ENCODE peak calls at places on chromosomes 7 and 10, in four cellular contexts. U, T, E and C are unnamed samples.

GRCh38 chr10:52526251-52526823 is 212.3 kb downstream of the DKK1 start:
- DNase-seq in U (no peak), E (peak), T (no peak), C (peak)

GRCh38 chr7:28767356-28767755 is 190.8 kb downstream of the TRIL start:
- DNase-seq in T (no peak), U (no peak), E (peak), C (no peak)

GRCh38 chr10:63887026-63887589 is 365.9 kb downstream of the REEP3 start:
- DNase-seq in T (no peak), U (no peak), E (no peak), C (no peak)

GRCh38 chr7:142961973-142962913 is at the start of gene KEL:
- DNase-seq in E (no peak), U (no peak), T (no peak), C (no peak)

GRCh38 chr7:148262721-148263229 is 327.8 kb upstream of the C7orf33 start:
- DNase-seq in E (peak), T (peak), U (peak), C (peak)

GRCh38 chr10:6398419-6398818 is 181.7 kb downstream of the PRKCQ start:
- DNase-seq in U (no peak), E (no peak), T (no peak), C (no peak)

GRCh38 chr7:157750291-157750690 is 413.5 kb downstream of the DNAJB6 start:
- DNase-seq in E (no peak), U (no peak), T (no peak), C (no peak)

GRCh38 chr10:125190961-125191360 is 30.6 kb upstream of the CTBP2 start:
- DNase-seq in U (no peak), E (no peak), T (no peak), C (no peak)

GRCh38 chr7:3089493-3089892 is 45.8 kb upstream of the CARD11 start:
- DNase-seq in E (peak), U (peak), T (no peak), C (peak)

GRCh38 chr7:87219545-87220025 is at the start of gene TMEM243:
- DNase-seq in E (peak), T (peak), U (peak), C (peak)

GRCh38 chr10:30320248-30320647 is 28.8 kb downstream of the MTPAP start:
- DNase-seq in U (no peak), T (no peak), E (no peak), C (no peak)

GRCh38 chr7:137345799-137346449 is 2.4 kb upstream of the PTN start:
- DNase-seq in E (no peak), T (no peak), U (no peak), C (no peak)

GRCh38 chr10:104117839-104118323 is 4.1 kb upstream of the SFR1 start:
- DNase-seq in U (no peak), T (peak), E (peak), C (peak)

GRCh38 chr10:8913720-8914119 is 859.2 kb downstream of the GATA3 start:
- DNase-seq in U (no peak), T (no peak), E (peak), C (no peak)

GRCh38 chr10:24989867-24990266 is 26.1 kb downstream of the ENKUR start:
- DNase-seq in E (peak), T (no peak), U (no peak), C (peak)

GRCh38 chr7:7861211-7861633 is 107.4 kb upstream of the GLCCI1 start:
- DNase-seq in U (peak), T (no peak), E (peak), C (peak)

GRCh38 chr7:84210301-84210700 is 15.7 kb upstream of the SEMA3A start:
- DNase-seq in U (no peak), E (no peak), T (no peak), C (no peak)

GRCh38 chr7:157576415-157576814 is 239.6 kb downstream of the DNAJB6 start:
- DNase-seq in E (no peak), U (no peak), T (no peak), C (no peak)

GRCh38 chr7:601573-602340 is 82.1 kb upstream of the PDGFA start:
- DNase-seq in T (peak), U (no peak), E (peak), C (peak)

GRCh38 chr10:90007226-90007625 is 305.8 kb downstream of the KIF20B start:
- DNase-seq in E (no peak), U (no peak), T (no peak), C (peak)

GRCh38 chr10:104299031-104299904 is 30.3 kb downstream of the GSTO2 start:
- DNase-seq in U (peak), T (no peak), E (peak), C (peak)

GRCh38 chr10:30062582-30062981 is 3.2 kb upstream of the JCAD start:
- DNase-seq in T (no peak), U (no peak), E (no peak), C (no peak)

GRCh38 chr7:159165352-159165751 is 20.7 kb upstream of the VIPR2 start:
- DNase-seq in E (no peak), U (no peak), T (no peak), C (no peak)

GRCh38 chr10:79445217-79445707 is at the start of gene ZCCHC24:
- DNase-seq in T (peak), E (peak), U (no peak), C (peak)

GRCh38 chr7:128217972-128218652 is 23.0 kb upstream of the LEP start:
- DNase-seq in E (no peak), U (no peak), T (no peak), C (no peak)

GRCh38 chr7:74023037-74023436 is 4.9 kb upstream of the ELN start:
- DNase-seq in T (no peak), U (peak), E (peak), C (peak)

GRCh38 chr10:3042589-3042988 is 24.8 kb upstream of the PFKP start:
- DNase-seq in T (no peak), E (no peak), U (no peak), C (no peak)

GRCh38 chr10:3046941-3047621 is 20.3 kb upstream of the PFKP start:
- DNase-seq in U (no peak), E (no peak), T (no peak), C (peak)

GRCh38 chr10:3045471-3046209 is 21.7 kb upstream of the PFKP start:
- DNase-seq in E (peak), T (peak), U (peak), C (peak)

GRCh38 chr10:3046210-3046779 is 21.1 kb upstream of the PFKP start:
- DNase-seq in T (no peak), U (no peak), E (no peak), C (no peak)

GRCh38 chr10:3043512-3044368 is 23.6 kb upstream of the PFKP start:
- DNase-seq in U (peak), T (peak), E (peak), C (peak)
- TF ChIP-seq CTCF in U (peak), T (peak), E (peak), C (peak)

GRCh38 chr10:26413375-26413774 is 24.8 kb upstream of the APBB1IP start:
- DNase-seq in E (no peak), T (no peak), U (no peak), C (no peak)

GRCh38 chr10:26410356-26410755 is 27.8 kb upstream of the APBB1IP start:
- DNase-seq in T (no peak), E (no peak), U (no peak), C (no peak)

GRCh38 chr10:26407406-26407969 is 30.7 kb upstream of the APBB1IP start:
- DNase-seq in E (no peak), T (no peak), U (peak), C (peak)

GRCh38 chr10:26412932-26413331 is 25.2 kb upstream of the APBB1IP start:
- DNase-seq in E (no peak), U (no peak), T (no peak), C (no peak)

DNA sequence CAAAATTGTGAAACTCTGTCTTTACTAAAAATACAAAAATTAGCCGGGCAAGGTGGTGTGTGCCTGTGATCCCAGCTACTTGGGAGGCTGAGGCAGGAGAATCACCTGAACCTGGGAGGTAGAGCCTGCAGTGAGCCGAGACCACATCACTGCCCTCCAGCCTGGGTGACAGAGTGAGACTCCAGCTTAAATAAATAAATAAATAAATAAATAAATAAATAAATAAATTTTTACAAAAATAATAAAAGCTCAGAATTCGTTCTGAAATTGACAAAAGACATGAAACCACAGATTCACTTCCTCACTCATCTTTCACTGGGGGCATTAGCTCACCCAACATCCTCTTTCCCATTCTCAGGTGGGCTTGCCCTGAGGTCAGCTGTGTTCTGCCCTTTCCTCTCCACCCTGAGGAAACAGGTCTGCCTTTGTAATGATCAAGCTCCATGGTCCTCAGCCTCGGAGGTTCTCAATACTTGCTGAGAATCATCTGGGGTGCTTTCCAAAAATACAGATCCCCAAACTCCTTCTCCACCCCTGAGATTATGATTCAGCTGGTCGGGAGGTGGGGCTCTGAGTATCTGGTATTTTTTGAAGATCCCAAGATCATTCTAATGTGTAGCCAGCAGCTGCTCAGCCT is 29.2 kb upstream of the APBB1IP start:
- DNase-seq in T (no peak), U (no peak), E (no peak), C (no peak)
- TF ChIP-seq CTCF in T (no peak), U (no peak), E (no peak), C (no peak)

GRCh38 chr10:71912431-71912830 is 51.8 kb upstream of the CHST3 start:
- DNase-seq in U (no peak), T (no peak), E (no peak), C (no peak)
- TF ChIP-seq CTCF in U (peak), T (no peak), E (peak), C (no peak)

DNA sequence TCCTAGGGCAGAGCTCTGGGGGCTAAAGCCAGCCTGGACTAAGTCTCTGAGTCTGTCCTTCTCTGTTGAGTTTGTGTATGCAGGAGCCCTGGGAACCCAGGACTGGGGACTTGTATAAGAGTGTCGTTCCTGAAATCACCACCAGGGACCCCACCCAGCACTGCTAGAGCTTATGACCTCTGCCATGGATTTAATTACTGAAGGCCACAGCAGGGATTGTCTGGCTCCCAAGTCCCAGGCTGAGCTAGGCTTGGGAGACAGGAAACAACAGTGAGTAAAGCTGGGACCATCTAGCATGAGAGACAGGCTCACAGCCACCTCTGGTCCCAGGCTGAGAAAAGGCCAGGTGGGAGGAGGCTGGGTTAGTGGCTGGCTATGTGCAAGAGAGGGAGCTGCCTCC is 1.4 kb upstream of the TSPAN15 start:
- DNase-seq in T (peak), E (peak), U (peak), C (peak)
- TF ChIP-seq CTCF in T (peak), E (peak), U (peak), C (peak)

GRCh38 chr10:436013-436697 is 253.3 kb downstream of the DIP2C start:
- DNase-seq in E (no peak), U (no peak), T (no peak), C (no peak)
- TF ChIP-seq CTCF in E (no peak), U (no peak), T (no peak), C (no peak)

GRCh38 chr10:98659951-98660350 is 213.2 kb upstream of the HPS1 start:
- DNase-seq in U (no peak), T (no peak), E (no peak), C (no peak)

GRCh38 chr10:98667081-98667480 is 220.3 kb upstream of the HPS1 start:
- DNase-seq in E (no peak), U (no peak), T (no peak), C (no peak)

GRCh38 chr10:98664329-98665042 is 217.8 kb upstream of the HPS1 start:
- DNase-seq in T (no peak), U (peak), E (peak), C (peak)
- TF ChIP-seq CTCF in T (peak), U (peak), E (peak), C (peak)

GRCh38 chr7:95321720-95322119 is 2.6 kb downstream of the PON1 start:
- DNase-seq in E (no peak), T (no peak), U (no peak), C (no peak)
- TF ChIP-seq CTCF in E (no peak), T (no peak), U (no peak), C (no peak)

GRCh38 chr7:98483276-98483963 is 82.5 kb upstream of the BAIAP2L1 start:
- DNase-seq in U (no peak), T (no peak), E (no peak), C (no peak)
- TF ChIP-seq CTCF in U (no peak), T (no peak), E (no peak), C (no peak)